ENCODE peak calls at places on chromosome 7, in six cellular contexts. B is activated naive CD4-positive, alpha-beta T cell treated with Interleukin-2 at 50 U/mL for 16 hours; S is activated naive CD8-positive, alpha-beta T cell treated with anti-CD3 and anti-CD28 coated beads, Interleukin-2, amount 10 ng/mL, durations not matched to agents 7 days and 5 days; U is CD14-positive monocyte; K is activated CD8-positive, alpha-beta memory T cell treated with anti-CD3 and anti-CD28 coated beads for 48 hours; E is SW 1271. H is an unnamed sample.

GRCh38 chr7:141381794-141382453 is 169.3 kb upstream of the AGK start:
- DNase-seq in B (no peak), K (no peak), S (no peak), U (no peak), E (no peak), H (no peak)

GRCh38 chr7:82740246-82740848 is 296.8 kb upstream of the CACNA2D1 start:
- DNase-seq in B (no peak), U (no peak), K (no peak), S (no peak), E (peak), H (peak)

GRCh38 chr7:98168181-98168903 is 42.9 kb upstream of the BHLHA15 start:
- DNase-seq in B (peak), U (no peak), S (no peak), K (no peak), E (peak), H (peak)

GRCh38 chr7:74483402-74484336 is 30.0 kb downstream of the GTF2IRD1 start:
- DNase-seq in K (no peak), U (no peak), B (no peak), E (no peak), S (no peak), H (peak)

GRCh38 chr7:38323156-38323555 is 49.7 kb upstream of the TARP start:
- DNase-seq in S (no peak), U (no peak), K (no peak), E (no peak), B (no peak), H (peak)

GRCh38 chr7:84232653-84233052 is 38.1 kb upstream of the SEMA3A start:
- DNase-seq in U (no peak), K (no peak), S (no peak), B (no peak), E (peak), H (peak)

GRCh38 chr7:466465-467191 is 53.0 kb downstream of the PDGFA start:
- DNase-seq in K (no peak), B (no peak), U (no peak), S (no peak), E (no peak), H (no peak)

GRCh38 chr7:117445206-117445605 is 17.9 kb upstream of the ASZ1 start:
- DNase-seq in S (no peak), B (no peak), K (no peak), U (no peak), E (no peak), H (no peak)

GRCh38 chr7:104206841-104207240 is 972 bp downstream of the ORC5 start:
- DNase-seq in B (no peak), E (no peak), U (no peak), S (no peak), K (no peak), H (peak)

GRCh38 chr7:5495581-5496375 is 72.1 kb upstream of the TNRC18 start:
- DNase-seq in B (no peak), S (no peak), U (no peak), K (no peak), E (no peak), H (no peak)

GRCh38 chr7:126177779-126178178 is 1075.0 kb downstream of the GRM8 start:
- DNase-seq in U (no peak), E (no peak), B (no peak), S (no peak), K (no peak), H (no peak)